ENCODE peak calls at places on chromosomes 3 and 15, in four cellular contexts. L is psoas muscle, B is nephron progenitor cell, T is HFFc6. I is an unnamed sample.

GRCh38 chr3:19885468-19885867 is 48.5 kb downstream of the EFHB start:
- DNase-seq in L (no peak), B (peak), T (peak), I (no peak)

GRCh38 chr3:163561151-163561550 is 1517.1 kb downstream of the SI start:
- DNase-seq in L (no peak), B (no peak), T (no peak), I (no peak)

GRCh38 chr3:185823280-185824044 is 1.4 kb downstream of the IGF2BP2 start:
- DNase-seq in L (peak), B (peak), T (no peak), I (no peak)

GRCh38 chr3:171977860-171978259 is 61.5 kb upstream of the FNDC3B start:
- DNase-seq in L (no peak), B (no peak), T (no peak), I (no peak)

GRCh38 chr3:156705761-156706631 is 31.6 kb downstream of the TIPARP start:
- DNase-seq in L (no peak), B (no peak), T (no peak), I (no peak)

GRCh38 chr3:15953841-15954240 is 156.1 kb upstream of the ANKRD28 start:
- DNase-seq in L (no peak), B (no peak), T (no peak), I (no peak)

GRCh38 chr3:87318609-87319008 is 42.2 kb upstream of the POU1F1 start:
- DNase-seq in L (no peak), B (no peak), T (no peak), I (no peak)

GRCh38 chr3:94360982-94361381 is 298.1 kb downstream of the NSUN3 start:
- DNase-seq in L (no peak), B (no peak), T (no peak), I (no peak)

GRCh38 chr15:89395461-89395875 is 60.8 kb upstream of the POLG start:
- DNase-seq in L (no peak), B (no peak), T (no peak), I (no peak)

GRCh38 chr15:28098766-28099554 is at the start of gene OCA2:
- DNase-seq in L (peak), B (peak), T (no peak), I (peak)

GRCh38 chr3:114093596-114093995 is 37.1 kb downstream of the QTRT2 start:
- DNase-seq in L (no peak), B (no peak), T (peak), I (peak)

GRCh38 chr3:104102386-104102785 is 1264.3 kb upstream of the ALCAM start:
- DNase-seq in L (no peak), B (peak), T (peak), I (no peak)

GRCh38 chr3:124834723-124835718 is 52.1 kb downstream of the ITGB5 start:
- DNase-seq in L (peak), B (peak), T (no peak), I (peak)
- TF ChIP-seq CTCF in L (no peak), B (no peak), T (no peak), I (no peak)

GRCh38 chr3:12541625-12542024 is 3.7 kb downstream of the MKRN2OS start:
- DNase-seq in L (no peak), B (peak), T (no peak), I (no peak)
- TF ChIP-seq CTCF in L (peak), B (peak), T (no peak), I (no peak)

GRCh38 chr15:75201609-75202250 is at the start of gene C15orf39:
- DNase-seq in L (peak), B (peak), T (peak), I (peak)

GRCh38 chr15:75200765-75201608 is 695 bp upstream of the C15orf39 start:
- DNase-seq in L (no peak), B (peak), T (no peak), I (no peak)

GRCh38 chr15:75203017-75203907 is 1.6 kb downstream of the C15orf39 start:
- DNase-seq in L (no peak), B (no peak), T (peak), I (no peak)

GRCh38 chr15:75203908-75204263 is 2.2 kb downstream of the C15orf39 start:
- DNase-seq in L (no peak), B (no peak), T (no peak), I (no peak)

GRCh38 chr15:75202251-75203016 is 752 bp downstream of the C15orf39 start:
- DNase-seq in L (peak), B (peak), T (peak), I (peak)
- TF ChIP-seq CTCF in L (no peak), B (peak), T (peak), I (peak)

GRCh38 chr15:47552978-47553608 is 164.2 kb upstream of the SEMA6D start:
- DNase-seq in L (no peak), B (no peak), T (no peak), I (no peak)

GRCh38 chr15:47548986-47549385 is 168.3 kb upstream of the SEMA6D start:
- DNase-seq in L (no peak), B (no peak), T (no peak), I (no peak)

GRCh38 chr15:47553933-47554332 is 163.4 kb upstream of the SEMA6D start:
- DNase-seq in L (no peak), B (no peak), T (no peak), I (no peak)

GRCh38 chr15:47551559-47551958 is 165.7 kb upstream of the SEMA6D start:
- DNase-seq in L (no peak), B (no peak), T (no peak), I (no peak)

DNA sequence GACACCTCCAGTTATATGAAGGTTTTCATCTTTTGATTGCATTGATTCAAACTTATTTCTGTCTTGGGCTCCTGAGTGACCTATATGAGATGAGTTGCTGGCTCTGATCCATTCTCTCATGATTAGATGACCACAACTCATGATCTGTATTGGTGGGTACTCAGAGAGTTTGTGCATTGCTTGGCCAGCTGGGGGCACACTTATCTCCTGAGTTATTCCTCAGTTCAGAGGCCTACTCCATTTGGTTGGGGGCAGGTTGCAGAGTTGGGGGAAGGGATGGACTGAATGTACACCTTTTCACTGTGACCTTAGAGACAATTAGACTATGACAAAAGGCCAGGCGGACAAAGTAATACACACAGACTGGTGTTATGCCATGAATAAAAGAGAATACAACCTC is 166.2 kb upstream of the SEMA6D start:
- DNase-seq in L (no peak), B (peak), T (no peak), I (no peak)
- TF ChIP-seq CTCF in L (no peak), B (no peak), T (peak), I (no peak)

DNA sequence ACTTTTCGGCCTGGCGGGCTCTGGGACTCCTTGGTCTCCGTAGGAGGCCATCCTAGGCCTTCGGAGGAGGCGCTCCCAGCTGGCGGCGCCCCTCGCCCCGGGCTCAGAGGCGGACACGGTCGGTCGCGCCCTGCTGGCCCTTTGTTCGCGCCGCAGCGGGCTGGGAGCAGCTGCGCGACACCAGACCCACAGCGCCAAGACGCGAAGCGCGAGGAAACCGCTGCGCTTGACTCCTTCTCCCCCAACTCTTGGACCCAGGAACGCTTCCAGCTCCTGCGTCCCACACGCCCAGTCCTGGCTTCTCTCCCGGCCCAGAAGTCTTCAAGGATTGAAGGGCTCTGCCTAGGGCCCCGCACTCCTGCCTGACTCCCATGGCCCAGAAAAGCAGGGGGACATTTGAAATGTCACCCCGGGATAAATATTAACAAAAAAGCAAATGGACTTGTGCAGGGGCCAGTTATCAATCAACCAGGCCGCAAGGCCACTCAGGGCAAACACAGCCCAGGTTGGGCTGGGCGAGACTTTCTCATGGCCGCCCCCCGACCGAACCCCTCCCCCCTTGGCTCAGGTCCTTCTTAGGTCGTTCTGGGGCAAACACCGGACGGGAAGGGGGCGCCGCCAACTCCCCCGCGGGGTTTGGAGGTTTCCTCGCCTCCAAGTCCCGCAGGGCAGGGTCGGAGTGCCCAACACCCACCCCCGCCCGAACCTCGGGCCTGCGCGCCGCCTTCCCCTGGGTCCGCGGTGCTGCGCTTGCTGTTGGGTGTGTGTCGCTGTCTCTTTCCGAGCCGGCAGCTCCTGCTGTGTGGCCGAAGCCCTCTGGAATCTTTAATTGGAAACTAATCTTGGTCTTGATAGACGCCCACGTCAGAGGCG is 5.1 kb downstream of the ONECUT1 start:
- DNase-seq in L (no peak), B (peak), T (no peak), I (no peak)
- TF ChIP-seq CTCF in L (no peak), B (no peak), T (no peak), I (no peak)